ENCODE peak calls at places on chromosomes 12 and 14, in four cellular contexts. V, I, T and R are unnamed samples.
A peak's percentile ranks its signal among the peaks of the same experiment; 100 is the strongest.

GRCh38 chr12:50925342-50925651 is 27.0 kb upstream of the HIGD1C start:
- DNase-seq in V (no peak), I (peak; percentile 42), T (no peak), R (no peak)

GRCh38 chr12:70648191-70648590 is 11.0 kb upstream of the PTPRB start:
- DNase-seq in V (no peak), I (no peak), T (peak; percentile 43), R (no peak)

GRCh38 chr14:102691763-102692162 is 85.5 kb upstream of the TRAF3 start:
- DNase-seq in V (no peak), I (no peak), T (no peak), R (no peak)

GRCh38 chr14:52067873-52068740 is 752 bp downstream of the NID2 start:
- DNase-seq in V (peak; percentile 43), I (peak; percentile 42), T (peak; percentile 51), R (no peak)

GRCh38 chr14:50333010-50333409 is 20.9 kb downstream of the DMAC2L start:
- DNase-seq in V (no peak), I (no peak), T (peak; percentile 86), R (no peak)

GRCh38 chr12:82687020-82687951 is 580 bp downstream of the TMTC2 start:
- DNase-seq in V (peak; percentile 42), I (peak; percentile 58), T (peak; percentile 9), R (no peak)

GRCh38 chr14:90717916-90718315 is 98.3 kb downstream of the TTC7B start:
- DNase-seq in V (no peak), I (no peak), T (peak; percentile 63), R (no peak)

GRCh38 chr12:105120551-105120950 is 13.0 kb downstream of the WASHC4 start:
- DNase-seq in V (no peak), I (no peak), T (peak; percentile 16), R (no peak)

GRCh38 chr14:41609704-41610183 is 3.1 kb downstream of the LRFN5 start:
- DNase-seq in V (peak; percentile 62), I (peak; percentile 7), T (peak; percentile 58), R (no peak)

GRCh38 chr12:3048540-3048939 is 28.6 kb upstream of the TSPAN9 start:
- DNase-seq in V (no peak), I (no peak), T (no peak), R (no peak)

GRCh38 chr14:100739306-100739705 is 12.6 kb downstream of the DLK1 start:
- DNase-seq in V (no peak), I (no peak), T (no peak), R (no peak)

GRCh38 chr14:93036652-93037341 is 78.9 kb downstream of the ITPK1 start:
- DNase-seq in V (peak; percentile 66), I (no peak), T (no peak), R (no peak)

GRCh38 chr14:49194067-49194466 is 392.1 kb downstream of the RPS29 start:
- DNase-seq in V (no peak), I (no peak), T (no peak), R (no peak)

GRCh38 chr12:23817345-23817744 is 132.1 kb downstream of the SOX5 start:
- DNase-seq in V (no peak), I (no peak), T (no peak), R (no peak)

DNA sequence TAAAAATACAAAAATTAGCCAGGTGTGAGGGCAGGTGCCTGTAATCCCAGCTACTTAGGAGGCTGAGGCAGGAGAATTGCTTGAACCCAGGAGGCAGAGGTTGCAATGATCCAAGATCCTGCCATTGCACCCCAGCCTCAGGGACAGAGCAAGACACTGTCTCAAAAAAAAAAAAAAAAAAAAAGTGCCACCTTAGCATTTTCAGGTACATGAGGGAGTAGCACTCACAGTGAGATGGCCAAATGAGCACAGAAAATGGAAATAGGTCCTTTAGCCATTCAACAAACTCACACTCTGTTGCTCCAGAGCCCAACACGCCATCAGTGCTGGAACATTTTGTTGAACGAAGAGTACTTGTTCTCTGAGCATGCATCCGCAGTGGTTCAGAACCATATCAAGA is 75.2 kb upstream of the MYL2 start:
- DNase-seq in V (no peak), I (no peak), T (no peak), R (no peak)
- H3K4me3 ChIP-seq in V (no peak overlapping the region), I (no peak overlapping the region), T (no peak overlapping the region), R (no peak overlapping the region)

GRCh38 chr12:107320031-107320928 is 226.9 kb upstream of the CRY1 start:
- DNase-seq in V (no peak), I (no peak), T (peak; percentile 61), R (no peak)

GRCh38 chr12:107317751-107318553 is 224.6 kb upstream of the CRY1 start:
- DNase-seq in V (peak; percentile 90), I (peak; percentile 95), T (peak; percentile 88), R (no peak)

GRCh38 chr12:107319536-107320030 is 226.2 kb upstream of the CRY1 start:
- DNase-seq in V (no peak), I (no peak), T (no peak), R (no peak)

GRCh38 chr12:107318554-107318803 is 225.1 kb upstream of the CRY1 start:
- DNase-seq in V (no peak), I (no peak), T (no peak), R (no peak)

DNA sequence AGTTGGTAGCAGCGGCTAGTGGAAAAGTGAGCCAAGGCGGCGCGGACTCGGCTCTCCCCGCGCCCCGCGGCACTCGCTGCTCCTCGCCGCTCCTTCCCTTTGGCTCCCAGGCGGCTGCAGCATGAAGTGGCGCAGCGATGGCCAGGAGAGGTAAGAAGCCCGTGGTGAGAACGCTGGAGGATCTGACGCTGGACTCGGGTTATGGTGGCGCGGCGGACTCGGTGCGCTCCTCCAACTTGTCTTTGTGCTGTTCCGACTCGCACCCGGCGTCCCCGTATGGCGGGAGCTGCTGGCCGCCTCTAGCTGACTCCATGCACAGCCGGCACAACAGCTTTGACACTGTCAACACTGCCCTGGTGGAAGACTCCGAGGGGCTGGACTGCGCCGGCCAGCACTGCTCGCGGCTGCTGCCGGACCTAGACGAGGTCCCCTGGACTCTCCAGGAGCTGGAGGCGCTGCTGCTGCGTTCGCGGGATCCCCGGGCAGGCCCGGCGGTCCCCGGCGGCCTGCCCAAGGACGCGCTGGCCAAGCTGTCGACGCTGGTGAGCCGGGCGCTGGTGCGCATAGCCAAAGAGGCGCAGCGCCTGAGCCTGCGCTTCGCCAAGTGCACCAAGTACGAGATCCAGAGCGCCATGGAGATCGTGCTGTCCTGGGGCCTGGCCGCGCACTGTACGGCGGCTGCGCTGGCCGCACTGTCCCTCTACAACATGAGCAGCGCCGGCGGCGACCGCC is 225.6 kb upstream of the CRY1 start:
- DNase-seq in V (peak; percentile 53), I (peak; percentile 30), T (peak; percentile 51), R (no peak)
- H3K4me3 ChIP-seq in V (peak overlapping the region; percentile 84), I (peak overlapping the region; percentile 54), T (peak overlapping the region; percentile 48), R (peak overlapping the region; percentile 53)

GRCh38 chr12:57766464-57767311 is at the start of gene CYP27B1:
- DNase-seq in V (no peak), I (peak; percentile 46), T (peak; percentile 7), R (no peak)
- H3K4me3 ChIP-seq in V (peak within 1 kb of the TSS; percentile 58), I (peak within 1 kb of the TSS; percentile 2), T (peak within 1 kb of the TSS; percentile 10), R (peak within 1 kb of the TSS; percentile 43)

GRCh38 chr12:53728206-53728605 is 954 bp upstream of the CALCOCO1 start:
- DNase-seq in V (no peak), I (no peak), T (no peak), R (no peak)
- H3K4me3 ChIP-seq in V (peak overlapping the region; percentile 75), I (no peak overlapping the region), T (peak overlapping the region; percentile 77), R (peak overlapping the region; percentile 87)

GRCh38 chr12:78612224-78612623 is 252.3 kb upstream of the SYT1 start:
- DNase-seq in V (no peak), I (no peak), T (no peak), R (no peak)

GRCh38 chr12:78622529-78623221 is 241.9 kb upstream of the SYT1 start:
- DNase-seq in V (peak; percentile 24), I (no peak), T (no peak), R (no peak)

DNA sequence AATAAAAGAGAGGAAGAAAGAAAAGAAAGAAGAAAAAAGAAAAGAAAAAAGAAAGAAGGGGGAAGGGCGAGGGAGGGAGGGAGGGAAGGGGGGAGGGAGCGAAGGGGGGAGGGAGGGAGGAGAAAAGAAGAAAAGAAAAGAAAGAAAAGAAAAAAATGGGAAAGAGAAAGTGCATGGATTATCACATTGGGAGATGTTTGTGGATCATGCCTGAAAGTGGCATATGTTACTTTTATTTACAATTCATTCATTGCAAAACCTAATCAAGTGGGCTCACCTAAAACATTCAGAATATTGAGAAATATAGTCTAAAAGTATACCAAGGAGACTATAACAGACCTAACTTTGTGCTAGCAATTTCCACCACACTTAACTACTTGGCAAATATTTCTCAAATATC is 246.9 kb upstream of the SYT1 start:
- DNase-seq in V (no peak), I (no peak), T (no peak), R (no peak)
- H3K4me3 ChIP-seq in V (no peak overlapping the region), I (no peak overlapping the region), T (no peak overlapping the region), R (no peak overlapping the region)

DNA sequence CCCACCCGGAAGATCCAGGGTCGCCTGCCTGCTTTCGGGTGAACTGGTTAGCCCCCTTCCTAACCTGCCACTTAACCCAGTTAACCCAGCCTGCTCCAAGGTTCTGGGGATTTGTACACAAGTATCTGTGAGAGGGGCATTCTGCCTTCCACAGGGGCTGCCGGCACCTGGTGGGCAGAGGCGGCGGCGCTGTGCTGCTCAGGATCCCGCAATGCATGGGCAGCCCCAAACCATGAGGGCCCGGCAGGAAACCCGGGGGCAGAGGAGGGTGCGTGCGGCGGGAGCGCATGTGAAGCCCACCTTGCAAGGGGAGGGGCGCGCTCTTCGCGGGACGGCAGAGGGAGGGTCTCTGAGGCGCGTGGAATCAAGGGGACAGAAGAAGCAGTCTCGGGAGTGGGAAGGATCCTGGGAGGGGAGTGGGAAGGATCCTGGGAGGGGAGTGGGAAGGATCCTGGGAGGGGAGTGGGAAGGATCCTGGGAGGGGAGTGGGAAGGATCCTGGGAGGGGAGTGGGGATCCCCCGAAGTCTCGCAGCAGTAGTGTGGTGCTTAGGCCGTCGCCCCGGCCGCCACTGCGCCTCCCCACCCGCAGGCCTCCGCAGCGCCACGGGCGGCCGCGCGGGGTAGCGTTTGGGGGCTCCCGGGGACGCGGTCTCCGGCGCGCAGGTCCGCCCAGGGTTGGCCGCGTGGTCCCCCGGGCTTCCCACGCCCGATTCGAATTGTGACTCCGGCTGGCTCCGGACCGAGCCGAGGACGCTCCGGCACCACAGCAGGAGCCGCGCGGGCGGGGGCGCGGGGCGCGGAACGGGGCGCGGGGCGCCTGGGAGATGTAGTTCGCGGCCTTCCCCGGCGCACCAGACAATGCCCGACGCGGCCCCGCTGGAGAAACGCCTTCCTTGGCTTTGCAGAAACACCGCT is 4.9 kb upstream of the MTA1 start:
- DNase-seq in V (peak; percentile 61), I (peak; percentile 77), T (peak; percentile 52), R (peak; percentile 27)
- H3K4me3 ChIP-seq in V (peak overlapping the region; percentile 88), I (peak overlapping the region; percentile 56), T (peak overlapping the region; percentile 61), R (peak overlapping the region; percentile 55)

GRCh38 chr12:56126732-56127239 is 1.3 kb upstream of the ESYT1 start:
- DNase-seq in V (no peak), I (no peak), T (no peak), R (no peak)
- H3K4me3 ChIP-seq in V (no peak overlapping the region), I (no peak overlapping the region), T (no peak overlapping the region), R (peak overlapping the region; percentile 49)